ENCODE peak calls at places on chromosomes 16 and 17, in eight cellular contexts. X is A549; A is upper lobe of left lung; W is activated naive CD8-positive, alpha-beta T cell treated with anti-CD3 and anti-CD28 coated beads, Interleukin-2, amount 10 ng/mL, durations not matched to agents 7 days and 5 days; D is T-cell; C is RWPE2; H is aorta; U is T-helper 17 cell. F is an unnamed sample.

GRCh38 chr17:77888242-77889134 is 70.0 kb upstream of the TNRC6C start:
- ATAC-seq in X (no peak), A (no peak), W (no peak), D (peak), C (no peak), H (no peak), U (peak), F (no peak)

GRCh38 chr16:2829501-2830354 is at the start of gene ZG16B:
- ATAC-seq in X (peak), A (no peak), W (peak), D (no peak), C (peak), H (no peak), U (no peak), F (peak)

GRCh38 chr17:77087650-77088454 is 52.9 kb upstream of the SEC14L1 start:
- ATAC-seq in X (peak), A (no peak), W (no peak), D (no peak), C (no peak), H (no peak), U (no peak), F (no peak)

GRCh38 chr17:27585153-27585681 is 45.8 kb upstream of the LGALS9 start:
- ATAC-seq in X (no peak), A (no peak), W (no peak), D (no peak), C (no peak), H (no peak), U (no peak), F (no peak)

GRCh38 chr17:45440161-45440859 is 7.6 kb upstream of the ARHGAP27 start:
- ATAC-seq in X (no peak), A (no peak), W (peak), D (no peak), C (peak), H (no peak), U (no peak), F (peak)

GRCh38 chr17:3886776-3887175 is 6.1 kb downstream of the CAMKK1 start:
- ATAC-seq in X (no peak), A (peak), W (peak), D (peak), C (no peak), H (no peak), U (peak), F (no peak)

GRCh38 chr16:89324056-89325010 is 106.8 kb downstream of the ZNF778 start:
- ATAC-seq in X (no peak), A (no peak), W (no peak), D (no peak), C (no peak), H (no peak), U (no peak), F (no peak)

GRCh38 chr16:21159281-21159951 is 942 bp downstream of the LDAF1 start:
- ATAC-seq in X (no peak), A (peak), W (no peak), D (peak), C (peak), H (peak), U (no peak), F (peak)

GRCh38 chr16:55475919-55476318 is 3.1 kb upstream of the MMP2 start:
- ATAC-seq in X (no peak), A (no peak), W (no peak), D (no peak), C (no peak), H (peak), U (no peak), F (no peak)

F was measured in esophagus mucosa.